ENCODE peak calls at places on chromosomes 12 and 14, in four cellular contexts. T is colonic mucosa; Q is naive thymus-derived CD4-positive, alpha-beta T cell; G is adrenal gland. I is an unnamed sample.
A peak's percentile ranks its signal among the peaks of the same experiment; 100 is the strongest.

GRCh38 chr12:29149691-29150382 is 759 bp downstream of the FAR2 start:
- DNase-seq in T (peak; percentile 61), Q (peak; percentile 7), G (no peak), I (no peak)

GRCh38 chr14:97412933-97413574 is 615.9 kb downstream of the VRK1 start:
- DNase-seq in T (no peak), Q (no peak), G (no peak), I (no peak)

GRCh38 chr12:131893605-131894312 is 663 bp upstream of the ULK1 start:
- DNase-seq in T (no peak), Q (peak; percentile 20), G (no peak), I (no peak)

GRCh38 chr12:62834971-62835547 is 99.9 kb downstream of the PPM1H start:
- DNase-seq in T (no peak), Q (no peak), G (peak; percentile 51), I (no peak)

GRCh38 chr14:56205906-56206305 is 87.7 kb downstream of the PELI2 start:
- DNase-seq in T (no peak), Q (no peak), G (no peak), I (no peak)

GRCh38 chr14:105974902-105975301 is 448.5 kb downstream of the TMEM121 start:
- DNase-seq in T (no peak), Q (peak; percentile 50), G (no peak), I (peak; percentile 83)

GRCh38 chr12:59085680-59086079 is 165.4 kb upstream of the LRIG3 start:
- DNase-seq in T (no peak), Q (no peak), G (no peak), I (no peak)

GRCh38 chr14:54774824-54775223 is 127.8 kb downstream of the GCH1 start:
- DNase-seq in T (no peak), Q (no peak), G (no peak), I (no peak)

GRCh38 chr14:99038401-99038800 is 233.6 kb downstream of the BCL11B start:
- DNase-seq in T (no peak), Q (no peak), G (peak; percentile 11), I (no peak)

GRCh38 chr12:106493531-106493930 is 89.3 kb upstream of the RFX4 start:
- DNase-seq in T (no peak), Q (no peak), G (no peak), I (no peak)

GRCh38 chr12:132214161-132214476 is 69.9 kb downstream of the NOC4L start:
- DNase-seq in T (no peak), Q (no peak), G (no peak), I (no peak)

GRCh38 chr12:27592548-27592947 is 68.5 kb downstream of the PPFIBP1 start:
- DNase-seq in T (no peak), Q (no peak), G (peak; percentile 65), I (no peak)

GRCh38 chr12:115752913-115753726 is 524.4 kb downstream of the MED13L start:
- DNase-seq in T (peak; percentile 36), Q (no peak), G (peak; percentile 63), I (no peak)

GRCh38 chr12:50042693-50043092 is 14.7 kb upstream of the ASIC1 start:
- DNase-seq in T (no peak), Q (no peak), G (no peak), I (no peak)

GRCh38 chr14:102363182-102363952 is 626 bp downstream of the TECPR2 start:
- DNase-seq in T (no peak), Q (peak; percentile 19), G (peak; percentile 44), I (peak; percentile 23)

GRCh38 chr12:105393586-105393985 is 63.1 kb downstream of the C12orf75 start:
- DNase-seq in T (no peak), Q (no peak), G (no peak), I (no peak)

GRCh38 chr12:117148642-117149041 is 41.6 kb downstream of the FBXO21 start:
- DNase-seq in T (no peak), Q (no peak), G (no peak), I (no peak)

GRCh38 chr12:10457760-10458159 is 4.6 kb upstream of the KLRC1 start:
- DNase-seq in T (no peak), Q (no peak), G (no peak), I (no peak)

GRCh38 chr14:39372656-39373055 is 59.6 kb downstream of the FBXO33 start:
- DNase-seq in T (no peak), Q (no peak), G (no peak), I (no peak)

GRCh38 chr14:103073367-103073875 is 10.6 kb upstream of the LBHD2 start:
- DNase-seq in T (no peak), Q (no peak), G (no peak), I (no peak)

GRCh38 chr12:130418261-130418660 is 80.6 kb downstream of the PIWIL1 start:
- DNase-seq in T (no peak), Q (no peak), G (no peak), I (no peak)

GRCh38 chr12:109880049-109880931 is at the start of gene GLTP:
- DNase-seq in T (peak; percentile 84), Q (peak; percentile 94), G (peak; percentile 82), I (peak; percentile 95)

GRCh38 chr12:112549031-112549430 is 130.3 kb downstream of the PTPN11 start:
- DNase-seq in T (no peak), Q (no peak), G (no peak), I (no peak)

GRCh38 chr12:112546996-112547395 is 128.2 kb downstream of the PTPN11 start:
- DNase-seq in T (no peak), Q (no peak), G (no peak), I (no peak)

GRCh38 chr12:112551681-112552080 is 132.9 kb downstream of the PTPN11 start:
- DNase-seq in T (no peak), Q (no peak), G (no peak), I (no peak)

GRCh38 chr12:112543666-112544185 is 125.0 kb downstream of the PTPN11 start:
- DNase-seq in T (no peak), Q (no peak), G (no peak), I (no peak)

GRCh38 chr12:112546339-112546738 is 127.6 kb downstream of the PTPN11 start:
- DNase-seq in T (no peak), Q (no peak), G (no peak), I (no peak)
- H3K27me3 ChIP-seq in T (no peaks in the 10 kb centered on the region), Q (no peaks in the 10 kb centered on the region), G (peaks cover 9% of the 10 kb centered on the region), I (no peaks in the 10 kb centered on the region)

DNA sequence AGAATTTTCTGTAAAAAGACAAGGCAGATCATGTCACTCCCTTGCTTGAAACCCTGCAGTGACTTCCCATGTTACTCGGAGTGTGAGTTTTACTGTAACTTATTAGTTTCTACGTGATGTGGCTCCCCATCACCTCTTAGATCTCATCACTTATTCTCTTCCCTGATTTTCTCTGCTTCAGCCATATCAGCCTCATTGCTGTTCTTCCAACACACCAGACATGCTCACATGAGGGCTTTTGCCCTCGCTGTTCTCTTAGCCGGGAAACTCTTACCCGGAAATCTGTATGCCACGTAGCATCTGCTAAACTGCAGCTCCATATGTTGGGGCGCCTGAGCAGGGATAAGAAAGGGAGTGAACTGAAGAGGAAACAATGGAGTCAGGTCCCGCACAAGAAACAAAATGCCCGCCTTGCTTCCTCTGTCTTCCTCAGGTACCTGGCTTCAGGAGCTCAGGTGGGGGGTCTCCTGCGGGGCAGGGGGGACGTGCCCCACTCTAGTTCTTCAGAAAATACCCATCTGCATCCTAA is 16.6 kb downstream of the SMUG1 start:
- DNase-seq in T (no peak), Q (no peak), G (no peak), I (no peak)
- H3K27me3 ChIP-seq in T (peaks cover 29% of the 10 kb centered on the region), Q (peaks cover 17% of the 10 kb centered on the region), G (peaks cover 7% of the 10 kb centered on the region), I (peaks cover 21% of the 10 kb centered on the region)

GRCh38 chr12:113155060-113155459 is 5.5 kb downstream of the CFAP73 start:
- DNase-seq in T (no peak), Q (no peak), G (no peak), I (no peak)
- H3K27me3 ChIP-seq in T (peaks cover 14% of the 10 kb centered on the region), Q (no peaks in the 10 kb centered on the region), G (no peaks in the 10 kb centered on the region), I (no peaks in the 10 kb centered on the region)

GRCh38 chr14:89775161-89775560 is 179.4 kb downstream of the EFCAB11 start:
- DNase-seq in T (no peak), Q (no peak), G (no peak), I (no peak)
- H3K27me3 ChIP-seq in T (no peaks in the 10 kb centered on the region), Q (no peaks in the 10 kb centered on the region), G (no peaks in the 10 kb centered on the region), I (no peaks in the 10 kb centered on the region)

GRCh38 chr14:85221832-85222231 is 308.1 kb upstream of the FLRT2 start:
- DNase-seq in T (no peak), Q (no peak), G (no peak), I (no peak)

GRCh38 chr14:85214471-85214870 is 315.5 kb upstream of the FLRT2 start:
- DNase-seq in T (no peak), Q (no peak), G (no peak), I (no peak)

GRCh38 chr14:85222344-85222743 is 307.6 kb upstream of the FLRT2 start:
- DNase-seq in T (no peak), Q (no peak), G (no peak), I (no peak)

GRCh38 chr14:85217412-85217811 is 312.5 kb upstream of the FLRT2 start:
- DNase-seq in T (no peak), Q (no peak), G (no peak), I (no peak)

GRCh38 chr14:85218982-85219381 is 311.0 kb upstream of the FLRT2 start:
- DNase-seq in T (no peak), Q (no peak), G (no peak), I (no peak)
- H3K27me3 ChIP-seq in T (no peaks in the 10 kb centered on the region), Q (no peaks in the 10 kb centered on the region), G (no peaks in the 10 kb centered on the region), I (no peaks in the 10 kb centered on the region)

GRCh38 chr14:104131968-104132732 is 6.2 kb upstream of the KIF26A start:
- DNase-seq in T (no peak), Q (no peak), G (no peak), I (no peak)

GRCh38 chr14:104134061-104134965 is 4.1 kb upstream of the KIF26A start:
- DNase-seq in T (no peak), Q (no peak), G (peak; percentile 11), I (no peak)

GRCh38 chr14:104135121-104135903 is 3.1 kb upstream of the KIF26A start:
- DNase-seq in T (no peak), Q (no peak), G (peak; percentile 7), I (no peak)

GRCh38 chr14:104132981-104133380 is 5.4 kb upstream of the KIF26A start:
- DNase-seq in T (no peak), Q (no peak), G (no peak), I (no peak)

GRCh38 chr14:104133496-104133895 is 4.9 kb upstream of the KIF26A start:
- DNase-seq in T (no peak), Q (no peak), G (no peak), I (no peak)
- H3K27me3 ChIP-seq in T (peaks cover 37% of the 10 kb centered on the region), Q (no peaks in the 10 kb centered on the region), G (peaks cover 39% of the 10 kb centered on the region), I (peaks cover 10% of the 10 kb centered on the region)

GRCh38 chr14:68634346-68634745 is 158.5 kb downstream of the ZFP36L1 start:
- DNase-seq in T (peak; percentile 18), Q (no peak), G (no peak), I (no peak)

GRCh38 chr14:68638056-68638816 is 154.6 kb downstream of the ZFP36L1 start:
- DNase-seq in T (no peak), Q (no peak), G (no peak), I (no peak)

GRCh38 chr14:68634874-68635601 is 157.8 kb downstream of the ZFP36L1 start:
- DNase-seq in T (peak; percentile 9), Q (no peak), G (no peak), I (no peak)

GRCh38 chr14:68637106-68638021 is 155.5 kb downstream of the ZFP36L1 start:
- DNase-seq in T (peak; percentile 25), Q (peak; percentile 36), G (no peak), I (no peak)

GRCh38 chr14:68636597-68636996 is 156.3 kb downstream of the ZFP36L1 start:
- DNase-seq in T (peak; percentile 12), Q (no peak), G (no peak), I (peak; percentile 40)
- H3K27me3 ChIP-seq in T (no peaks in the 10 kb centered on the region), Q (no peaks in the 10 kb centered on the region), G (no peaks in the 10 kb centered on the region), I (no peaks in the 10 kb centered on the region)

GRCh38 chr12:54056110-54056509 is 2.5 kb downstream of the HOXC4 start:
- DNase-seq in T (no peak), Q (no peak), G (no peak), I (no peak)
- H3K27me3 ChIP-seq in T (peaks cover 67% of the 10 kb centered on the region), Q (no peaks in the 10 kb centered on the region), G (no peaks in the 10 kb centered on the region), I (peaks cover 27% of the 10 kb centered on the region)

I was measured in CD8-positive, alpha-beta T cell.